ENCODE peak calls at places on chromosomes 12 and 14, in six cellular contexts. E is cerebellum, I is A673, S is WTC11, M is RCC 7860, F is anterior cingulate cortex. J is an unnamed sample.

GRCh38 chr12:126708492-126708896 is 1558.5 kb upstream of the TMEM132C start:
- DNase-seq in E (no peak), I (peak), S (no peak), M (no peak), F (no peak), J (no peak)

GRCh38 chr12:97299867-97300266 is 162.7 kb upstream of the RMST start:
- DNase-seq in E (no peak), I (no peak), S (no peak), M (no peak), F (no peak), J (no peak)

GRCh38 chr12:5803532-5803931 is 141.5 kb downstream of the ANO2 start:
- DNase-seq in E (no peak), I (no peak), S (no peak), M (no peak), F (no peak), J (no peak)

GRCh38 chr12:1562813-1563412 is 31.5 kb downstream of the FBXL14 start:
- DNase-seq in E (no peak), I (no peak), S (no peak), M (no peak), F (no peak), J (no peak)

GRCh38 chr14:99735189-99736135 is 51.4 kb downstream of the CYP46A1 start:
- DNase-seq in E (no peak), I (no peak), S (peak), M (no peak), F (no peak), J (peak)

GRCh38 chr14:100263141-100263540 is 24.2 kb downstream of the YY1 start:
- DNase-seq in E (no peak), I (no peak), S (no peak), M (no peak), F (no peak), J (no peak)

GRCh38 chr12:15963271-15963670 is 52.1 kb downstream of the DERA start:
- DNase-seq in E (no peak), I (no peak), S (no peak), M (peak), F (no peak), J (no peak)

GRCh38 chr12:79983492-79983891 is 48.6 kb upstream of the PPP1R12A start:
- DNase-seq in E (no peak), I (peak), S (no peak), M (peak), F (no peak), J (no peak)

GRCh38 chr14:50599700-50600444 is 39.9 kb downstream of the ATL1 start:
- DNase-seq in E (peak), I (peak), S (no peak), M (no peak), F (no peak), J (no peak)

GRCh38 chr12:78155546-78155945 is 324.9 kb downstream of the NAV3 start:
- DNase-seq in E (no peak), I (no peak), S (no peak), M (no peak), F (no peak), J (no peak)

GRCh38 chr14:100294963-100295330 is 11.3 kb downstream of the SLC25A29 start:
- DNase-seq in E (no peak), I (no peak), S (no peak), M (no peak), F (no peak), J (peak)

GRCh38 chr12:75526655-75527511 is 15.5 kb upstream of the KRR1 start:
- DNase-seq in E (peak), I (peak), S (peak), M (peak), F (no peak), J (no peak)

J was measured in sciatic nerve.